ENCODE peak calls at places on chromosomes 12 and 14, in five cellular contexts. Q, D, J, M and S are unnamed samples.

GRCh38 chr14:74019743-74020142 is 594 bp downstream of the BBOF1 start:
- DNase-seq in Q (no peak), D (no peak), J (no peak), M (peak; percentile 76), S (peak; percentile 12)

GRCh38 chr14:104248203-104249055 is 110.0 kb downstream of the KIF26A start:
- DNase-seq in Q (no peak), D (no peak), J (peak; percentile 67), M (no peak), S (no peak)

GRCh38 chr14:104732355-104732804 is 8.4 kb downstream of the ADSS1 start:
- DNase-seq in Q (peak; percentile 93), D (no peak), J (no peak), M (no peak), S (no peak)

GRCh38 chr12:108457006-108457733 is 57.9 kb upstream of the FICD start:
- DNase-seq in Q (no peak), D (no peak), J (no peak), M (peak; percentile 26), S (peak; percentile 34)

GRCh38 chr12:38934696-38935095 is 29.3 kb upstream of the CPNE8 start:
- DNase-seq in Q (no peak), D (no peak), J (no peak), M (peak; percentile 17), S (no peak)

GRCh38 chr14:20624495-20625070 is 16.9 kb downstream of the OR6S1 start:
- DNase-seq in Q (peak; percentile 86), D (no peak), J (peak; percentile 69), M (peak; percentile 67), S (no peak)

GRCh38 chr12:52186135-52186840 is 5.5 kb downstream of the KRT80 start:
- DNase-seq in Q (no peak), D (no peak), J (no peak), M (peak; percentile 93), S (peak; percentile 39)

GRCh38 chr12:107091989-107092641 is 1.2 kb downstream of the CRY1 start:
- DNase-seq in Q (peak; percentile 57), D (peak; percentile 19), J (no peak), M (peak; percentile 93), S (peak; percentile 84)

GRCh38 chr12:14892726-14893442 is 7.2 kb upstream of the MGP start:
- DNase-seq in Q (no peak), D (no peak), J (no peak), M (no peak), S (no peak)

GRCh38 chr12:124679533-124680371 is 112.3 kb upstream of the NCOR2 start:
- DNase-seq in Q (peak; percentile 57), D (no peak), J (no peak), M (no peak), S (no peak)

GRCh38 chr12:124679047-124679446 is 111.6 kb upstream of the NCOR2 start:
- DNase-seq in Q (no peak), D (no peak), J (no peak), M (no peak), S (no peak)

GRCh38 chr12:124681779-124682391 is 114.5 kb upstream of the NCOR2 start:
- DNase-seq in Q (peak; percentile 27), D (no peak), J (no peak), M (peak; percentile 84), S (no peak)

GRCh38 chr12:124682425-124683329 is 115.3 kb upstream of the NCOR2 start:
- DNase-seq in Q (peak; percentile 25), D (no peak), J (no peak), M (no peak), S (no peak)

GRCh38 chr12:124680863-124681778 is 113.7 kb upstream of the NCOR2 start:
- DNase-seq in Q (peak; percentile 42), D (no peak), J (no peak), M (peak; percentile 96), S (peak; percentile 77)
- TF ChIP-seq CTCF in Q (no peak), D (no peak), J (peak; percentile 50), M (peak; percentile 26), S (peak; percentile 48)

DNA sequence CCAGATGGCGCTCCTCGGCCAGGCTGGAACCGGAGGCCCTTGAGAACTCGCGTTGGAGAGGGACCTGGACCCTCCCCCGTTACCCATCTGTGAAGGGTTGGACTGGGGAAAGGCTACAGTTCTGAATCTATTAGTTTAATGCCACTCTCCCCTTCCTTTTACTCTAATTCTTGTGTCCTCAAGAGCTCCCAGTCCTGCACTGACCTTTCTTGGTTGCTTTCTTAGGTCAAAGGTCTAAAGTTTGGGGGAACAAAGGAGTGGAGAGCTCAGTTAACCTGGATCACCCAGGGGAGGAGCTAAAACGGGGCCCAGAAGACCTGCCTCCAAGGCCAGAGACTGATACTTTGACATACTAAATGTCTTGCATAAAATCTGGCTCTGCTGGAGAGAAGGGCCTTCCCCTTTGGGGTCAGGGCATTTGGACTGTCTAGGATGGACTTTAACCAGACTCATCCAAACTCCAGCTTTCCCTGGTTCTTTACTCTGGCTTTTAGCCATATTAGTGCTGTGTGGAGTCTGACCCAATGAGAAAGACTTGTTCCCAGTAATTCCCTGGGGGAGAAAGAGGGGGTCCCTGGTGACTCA is 923 bp upstream of the MLF2 start:
- DNase-seq in Q (peak; percentile 33), D (peak; percentile 92), J (no peak), M (no peak), S (no peak)
- TF ChIP-seq CTCF in Q (no peak), D (no peak), J (no peak), M (peak; percentile 90), S (no peak)

GRCh38 chr12:53298154-53298553 is 1.3 kb upstream of the MYG1 start:
- DNase-seq in Q (no peak), D (no peak), J (no peak), M (peak; percentile 80), S (peak; percentile 87)

GRCh38 chr12:53300187-53300586 is 692 bp downstream of the MYG1 start:
- DNase-seq in Q (no peak), D (no peak), J (no peak), M (peak; percentile 63), S (no peak)

GRCh38 chr12:53299101-53299453 is 418 bp upstream of the MYG1 start:
- DNase-seq in Q (no peak), D (no peak), J (no peak), M (peak; percentile 76), S (no peak)

GRCh38 chr12:53302903-53303302 is 3.4 kb downstream of the MYG1 start:
- DNase-seq in Q (no peak), D (no peak), J (no peak), M (no peak), S (no peak)

DNA sequence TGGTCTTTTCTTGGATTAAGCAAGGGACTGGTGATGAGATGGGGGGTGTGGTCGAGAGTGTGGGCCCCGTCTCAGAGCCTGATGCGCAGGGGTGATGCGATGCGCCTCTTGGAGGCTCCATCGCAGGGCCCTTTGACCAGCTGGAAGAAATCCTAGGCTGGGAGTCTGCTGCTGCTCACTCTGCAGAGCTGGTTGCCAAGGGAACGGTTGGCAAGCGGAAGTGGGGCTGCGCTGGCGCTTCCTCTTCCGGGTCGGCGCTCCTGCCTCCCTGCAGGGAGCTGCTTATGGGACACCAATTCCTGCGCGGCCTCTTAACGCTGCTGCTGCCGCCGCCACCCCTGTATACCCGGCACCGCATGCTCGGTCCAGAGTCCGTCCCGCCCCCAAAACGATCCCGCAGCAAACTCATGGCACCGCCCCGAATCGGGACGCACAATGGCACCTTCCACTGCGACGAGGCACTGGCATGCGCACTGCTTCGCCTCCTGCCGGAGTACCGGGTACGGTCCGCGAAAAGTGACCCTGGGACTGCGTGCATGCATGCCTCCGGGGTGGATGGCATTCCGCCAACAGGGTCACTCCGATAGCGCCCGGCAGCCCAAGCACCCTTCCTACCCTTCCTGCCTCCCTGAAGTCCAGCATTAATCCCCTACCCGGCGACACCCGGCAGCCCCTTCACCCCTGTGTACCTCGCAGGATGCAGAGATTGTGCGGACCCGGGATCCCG is at the start of gene MYG1:
- DNase-seq in Q (peak; percentile 92), D (peak; percentile 61), J (peak; percentile 87), M (peak; percentile 88), S (peak; percentile 49)
- TF ChIP-seq CTCF in Q (no peak), D (no peak), J (peak; percentile 56), M (peak; percentile 22), S (peak; percentile 24)

GRCh38 chr14:64772394-64772950 is 68.2 kb downstream of the PLEKHG3 start:
- DNase-seq in Q (no peak), D (no peak), J (no peak), M (no peak), S (no peak)
- TF ChIP-seq CTCF in Q (no peak), D (no peak), J (no peak), M (no peak), S (no peak)

GRCh38 chr12:104303538-104304151 is at the start of gene EID3:
- DNase-seq in Q (peak; percentile 89), D (peak; percentile 75), J (peak; percentile 89), M (peak; percentile 81), S (peak; percentile 54)
- TF ChIP-seq CTCF in Q (no peak), D (no peak), J (no peak), M (no peak), S (no peak)

DNA sequence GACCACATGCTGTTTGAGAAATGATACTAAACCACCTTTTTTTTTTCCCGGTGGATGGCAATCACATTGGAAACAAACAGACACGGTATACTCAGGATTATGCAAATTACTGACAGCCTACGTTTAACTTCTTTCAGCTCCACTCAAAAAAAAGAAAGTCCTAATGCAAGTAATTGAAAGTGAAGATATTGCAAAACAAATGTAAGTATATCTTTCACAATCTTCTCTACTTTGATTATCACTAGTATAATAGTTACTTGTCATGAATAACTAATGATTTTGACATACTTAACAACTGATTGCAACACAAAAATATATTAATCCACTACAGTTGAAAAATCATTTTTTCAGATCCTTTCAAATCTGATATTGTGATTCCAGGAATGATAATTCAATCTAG is 2.6 kb upstream of the OSBPL8 start:
- DNase-seq in Q (no peak), D (no peak), J (no peak), M (no peak), S (no peak)
- TF ChIP-seq CTCF in Q (no peak), D (no peak), J (no peak), M (no peak), S (no peak)

GRCh38 chr12:46401703-46402102 is 29.1 kb upstream of the SLC38A2 start:
- DNase-seq in Q (no peak), D (no peak), J (no peak), M (peak; percentile 73), S (no peak)
- TF ChIP-seq CTCF in Q (peak; percentile 12), D (no peak), J (no peak), M (peak; percentile 34), S (peak; percentile 10)

GRCh38 chr14:94003397-94003796 is 6.3 kb downstream of the CCDC197 start:
- DNase-seq in Q (no peak), D (no peak), J (no peak), M (no peak), S (no peak)

GRCh38 chr14:94008234-94008633 is 11.1 kb downstream of the CCDC197 start:
- DNase-seq in Q (no peak), D (no peak), J (no peak), M (no peak), S (no peak)

GRCh38 chr14:94004015-94004414 is 6.9 kb downstream of the CCDC197 start:
- DNase-seq in Q (no peak), D (no peak), J (no peak), M (no peak), S (no peak)

GRCh38 chr14:94001501-94002396 is 4.6 kb downstream of the CCDC197 start:
- DNase-seq in Q (peak; percentile 36), D (no peak), J (no peak), M (peak; percentile 49), S (peak; percentile 19)

GRCh38 chr14:94005324-94005723 is 8.2 kb downstream of the CCDC197 start:
- DNase-seq in Q (no peak), D (no peak), J (no peak), M (no peak), S (no peak)
- TF ChIP-seq CTCF in Q (no peak), D (peak; percentile 43), J (peak; percentile 66), M (peak; percentile 31), S (peak; percentile 31)